ENCODE peak calls at places on chromosomes 11 and 22, in eight cellular contexts. L is effector CD8-positive, alpha-beta T cell; G is NCI-H1436 treated with DMSO at 0.1 percent for 48 hours; R is upper lobe of right lung; T is mucosa of gallbladder; J is DMS79 treated with DMSO at 0.1 percent for 48 hours; M is endothelial cell; B is midbrain. N is an unnamed sample.

GRCh38 chr22:29647954-29648737 is 44.7 kb downstream of the NF2 start:
- DNase-seq in L (no peak), G (no peak), R (no peak), T (no peak), J (no peak), M (no peak), B (no peak), N (no peak)

GRCh38 chr11:64232182-64233018 is 2.0 kb upstream of the VEGFB start:
- DNase-seq in L (no peak), G (no peak), R (peak; percentile 66), T (no peak), J (no peak), M (no peak), B (no peak), N (no peak)

GRCh38 chr22:37321288-37321687 is 39.0 kb downstream of the CYTH4 start:
- DNase-seq in L (no peak), G (no peak), R (no peak), T (no peak), J (no peak), M (no peak), B (no peak), N (no peak)

GRCh38 chr22:37547249-37547741 is 13.0 kb upstream of the CDC42EP1 start:
- DNase-seq in L (no peak), G (no peak), R (no peak), T (no peak), J (no peak), M (no peak), B (peak; percentile 70), N (no peak)

GRCh38 chr22:40426671-40427070 is 56.3 kb downstream of the SGSM3 start:
- DNase-seq in L (no peak), G (no peak), R (no peak), T (no peak), J (no peak), M (no peak), B (peak; percentile 80), N (peak; percentile 64)

GRCh38 chr22:42697542-42698013 is 23.1 kb downstream of the A4GALT start:
- DNase-seq in L (no peak), G (no peak), R (no peak), T (no peak), J (no peak), M (no peak), B (no peak), N (peak; percentile 97)

GRCh38 chr11:101470414-101470813 is 113.4 kb downstream of the TRPC6 start:
- DNase-seq in L (no peak), G (no peak), R (no peak), T (no peak), J (no peak), M (no peak), B (no peak), N (no peak)

GRCh38 chr11:64409707-64410395 is 50.9 kb downstream of the RPS6KA4 start:
- DNase-seq in L (no peak), G (no peak), R (no peak), T (peak; percentile 13), J (peak; percentile 85), M (no peak), B (no peak), N (peak; percentile 84)

GRCh38 chr11:97454988-97455387 is 1065.2 kb downstream of the JRKL start:
- DNase-seq in L (no peak), G (no peak), R (no peak), T (no peak), J (no peak), M (no peak), B (peak; percentile 5), N (no peak)

GRCh38 chr11:104997288-104997687 is 25.7 kb downstream of the CASP5 start:
- DNase-seq in L (no peak), G (no peak), R (no peak), T (no peak), J (no peak), M (no peak), B (no peak), N (no peak)

GRCh38 chr11:131584694-131585592 is 214.5 kb downstream of the NTM start:
- DNase-seq in L (no peak), G (no peak), R (no peak), T (no peak), J (no peak), M (peak; percentile 61), B (peak; percentile 97), N (no peak)

GRCh38 chr11:17544181-17544622 is at the start of gene USH1C:
- DNase-seq in L (no peak), G (no peak), R (no peak), T (peak; percentile 64), J (no peak), M (peak; percentile 50), B (no peak), N (no peak)

GRCh38 chr11:3964056-3964455 is 108.6 kb downstream of the STIM1 start:
- DNase-seq in L (no peak), G (no peak), R (no peak), T (no peak), J (no peak), M (no peak), B (no peak), N (no peak)

GRCh38 chr11:62146476-62147200 is 22.8 kb downstream of the INCENP start:
- DNase-seq in L (no peak), G (no peak), R (peak; percentile 42), T (no peak), J (no peak), M (no peak), B (no peak), N (no peak)

GRCh38 chr11:29343465-29344333 is 673.1 kb downstream of the KCNA4 start:
- DNase-seq in L (no peak), G (no peak), R (peak; percentile 76), T (peak; percentile 45), J (no peak), M (peak; percentile 78), B (peak; percentile 47), N (no peak)

GRCh38 chr11:48093795-48094642 is 113.7 kb downstream of the PTPRJ start:
- DNase-seq in L (no peak), G (no peak), R (no peak), T (peak; percentile 65), J (peak; percentile 98), M (no peak), B (no peak), N (no peak)

GRCh38 chr11:108975641-108976071 is 310.8 kb downstream of the DDX10 start:
- DNase-seq in L (no peak), G (no peak), R (no peak), T (no peak), J (no peak), M (no peak), B (no peak), N (no peak)

GRCh38 chr11:122556605-122557004 is 98.9 kb upstream of the UBASH3B start:
- DNase-seq in L (peak; percentile 8), G (no peak), R (peak; percentile 68), T (peak; percentile 15), J (peak; percentile 61), M (peak; percentile 65), B (no peak), N (no peak)

GRCh38 chr22:30250713-30251267 is 4.2 kb upstream of the LIF start:
- DNase-seq in L (no peak), G (no peak), R (no peak), T (no peak), J (no peak), M (no peak), B (no peak), N (no peak)

GRCh38 chr11:129248618-129249017 is 56.5 kb upstream of the ARHGAP32 start:
- DNase-seq in L (no peak), G (no peak), R (no peak), T (no peak), J (no peak), M (no peak), B (no peak), N (no peak)

GRCh38 chr22:37557321-37558001 is 2.8 kb upstream of the CDC42EP1 start:
- DNase-seq in L (no peak), G (no peak), R (no peak), T (peak; percentile 39), J (no peak), M (no peak), B (no peak), N (no peak)

GRCh38 chr11:75267171-75267970 is 26.8 kb downstream of the TPBGL start:
- DNase-seq in L (no peak), G (no peak), R (peak; percentile 54), T (no peak), J (no peak), M (no peak), B (no peak), N (peak; percentile 60)

GRCh38 chr11:73236879-73237278 is 18.8 kb downstream of the P2RY2 start:
- DNase-seq in L (no peak), G (no peak), R (peak; percentile 68), T (no peak), J (no peak), M (peak; percentile 72), B (no peak), N (no peak)

GRCh38 chr11:119111361-119111925 is 4.3 kb downstream of the C2CD2L start:
- DNase-seq in L (no peak), G (no peak), R (no peak), T (no peak), J (no peak), M (no peak), B (no peak), N (no peak)

GRCh38 chr11:1404461-1405185 is 14.9 kb downstream of the BRSK2 start:
- DNase-seq in L (no peak), G (no peak), R (no peak), T (no peak), J (no peak), M (no peak), B (no peak), N (no peak)

GRCh38 chr11:66883021-66883968 is 26.4 kb downstream of the LRFN4 start:
- DNase-seq in L (peak; percentile 41), G (no peak), R (peak; percentile 89), T (peak; percentile 46), J (peak; percentile 82), M (peak; percentile 81), B (peak; percentile 81), N (peak; percentile 82)

GRCh38 chr11:57426439-57426753 is 525 bp downstream of the SLC43A3 start:
- DNase-seq in L (no peak), G (no peak), R (no peak), T (peak; percentile 28), J (peak; percentile 81), M (no peak), B (no peak), N (no peak)

N was measured in sigmoid colon.